ENCODE peak calls at places on chromosomes 6 and 20, in five cellular contexts. J is esophagus squamous epithelium, H is tibial nerve, I is endothelial cell of umbilical vein, B is prostate gland. W is an unnamed sample.

GRCh38 chr6:168988801-168989200 is 264.8 kb downstream of the THBS2 start:
- DNase-seq in I (no peak), H (peak; percentile 58), J (no peak), B (no peak), W (no peak)

GRCh38 chr20:61753196-61753942 is 312.3 kb downstream of the TAF4 start:
- DNase-seq in B (no peak), I (peak; percentile 9), H (no peak), J (no peak), W (no peak)

GRCh38 chr20:45817652-45818194 is 5.3 kb downstream of the UBE2C start:
- DNase-seq in B (no peak), J (no peak), I (no peak), H (peak; percentile 45), W (no peak)

GRCh38 chr20:39429716-39430115 is 467.6 kb downstream of the DHX35 start:
- DNase-seq in I (no peak), J (no peak), B (no peak), H (no peak), W (peak; percentile 20)

GRCh38 chr6:163183791-163184190 is 230.7 kb upstream of the QKI start:
- DNase-seq in J (no peak), I (no peak), H (no peak), B (no peak), W (no peak)

GRCh38 chr6:151681426-151682059 is 125.9 kb upstream of the ESR1 start:
- DNase-seq in J (no peak), I (no peak), H (no peak), B (no peak), W (peak; percentile 17)

GRCh38 chr6:7151381-7151780 is 43.6 kb downstream of the RREB1 start:
- DNase-seq in J (no peak), I (no peak), H (no peak), B (no peak), W (peak; percentile 53)

GRCh38 chr6:50655848-50656453 is 57.4 kb upstream of the TFAP2D start:
- DNase-seq in I (peak; percentile 32), B (no peak), J (no peak), H (no peak), W (peak; percentile 21)

GRCh38 chr6:23659125-23659524 is 466.9 kb upstream of the NRSN1 start:
- DNase-seq in B (no peak), I (no peak), J (no peak), H (no peak), W (peak; percentile 49)

GRCh38 chr6:33704215-33704817 is 7.2 kb downstream of the UQCC2 start:
- DNase-seq in B (no peak), J (no peak), I (no peak), H (no peak), W (no peak)
- H3K4me1 ChIP-seq in B (no peaks in the 10 kb centered on the region), J (peaks cover 29% of the 10 kb centered on the region), I (peaks cover 16% of the 10 kb centered on the region), H (peaks cover 6% of the 10 kb centered on the region), W (peaks cover 4% of the 10 kb centered on the region)

GRCh38 chr6:41939091-41939847 is 2.3 kb downstream of the CCND3 start:
- DNase-seq in H (no peak), J (no peak), I (no peak), B (no peak), W (peak; percentile 30)
- TF ChIP-seq POLR2A in H (no peak), J (no peak), I (no peak), B (no peak), W (no peak)

DNA sequence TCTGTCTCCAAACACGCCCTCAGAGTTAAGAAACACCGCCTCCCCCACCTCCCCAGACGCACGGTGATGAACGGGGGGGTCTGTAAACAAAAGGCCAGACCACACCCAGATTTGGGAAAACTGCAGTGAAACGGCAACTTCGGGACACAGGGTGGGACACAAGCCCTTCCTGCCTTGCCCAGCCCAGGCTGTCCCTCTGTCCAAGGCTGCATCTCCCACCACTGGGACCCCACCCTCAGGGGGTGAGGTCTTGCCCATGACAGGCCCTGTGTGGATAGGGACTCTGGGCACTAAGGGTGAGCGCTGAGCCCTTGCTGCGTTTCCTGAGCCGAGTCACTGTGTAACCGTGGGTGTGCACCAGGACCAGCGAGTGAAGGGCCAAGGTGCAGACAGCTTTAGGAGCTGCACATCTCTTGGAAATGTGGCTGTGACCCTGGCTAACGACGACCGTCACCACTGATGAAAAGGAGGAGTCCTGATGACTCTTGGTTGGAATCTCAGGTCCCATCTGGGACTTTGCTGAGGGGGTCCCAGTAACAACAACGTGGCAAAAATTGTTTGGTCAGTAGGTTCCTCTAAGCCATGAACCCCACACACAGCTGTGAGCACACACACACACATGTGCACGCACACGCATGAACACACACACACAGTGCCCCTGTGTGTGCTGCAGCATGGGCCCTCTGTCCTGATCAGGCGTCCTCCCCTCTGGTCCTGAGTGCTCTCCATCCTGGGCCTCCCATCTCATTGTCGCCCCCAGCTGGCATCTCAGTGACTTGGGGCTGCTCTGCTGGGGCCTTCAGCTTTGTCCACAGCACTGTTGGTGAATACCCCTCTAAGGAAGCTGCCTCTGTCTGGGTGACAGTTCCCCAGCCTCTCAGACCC is 100.6 kb downstream of the RAMACL start:
- DNase-seq in H (no peak), B (no peak), J (no peak), I (no peak), W (no peak)
- TF ChIP-seq CTCF in H (no peak), B (no peak), J (no peak), I (no peak), W (no peak)

DNA sequence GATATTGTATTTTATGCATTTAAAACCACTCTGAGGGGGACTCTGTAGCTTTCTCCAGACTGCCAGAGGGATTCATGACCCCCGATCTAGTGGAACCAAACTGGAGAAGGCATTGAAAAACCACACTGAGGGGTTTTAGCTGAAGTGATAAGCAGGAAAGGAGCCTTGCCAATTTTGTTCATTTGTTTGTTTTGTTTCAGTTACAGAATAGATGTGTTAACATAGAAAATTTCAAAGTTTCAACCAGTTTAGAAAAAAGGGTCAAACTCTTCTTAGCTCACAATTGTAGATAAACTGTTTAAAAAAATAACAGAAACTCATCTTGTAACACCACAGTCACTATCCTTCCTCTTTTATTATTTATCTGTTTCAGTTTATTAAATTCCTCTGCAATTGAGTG is 19.8 kb downstream of the TAB2 start:
- DNase-seq in H (no peak), I (peak; percentile 47), B (no peak), J (no peak), W (no peak)
- H3K4me1 ChIP-seq in H (peaks cover 69% of the 10 kb centered on the region), I (peaks cover 43% of the 10 kb centered on the region), B (peaks cover 7% of the 10 kb centered on the region), J (peaks cover 77% of the 10 kb centered on the region), W (peaks cover 23% of the 10 kb centered on the region)

DNA sequence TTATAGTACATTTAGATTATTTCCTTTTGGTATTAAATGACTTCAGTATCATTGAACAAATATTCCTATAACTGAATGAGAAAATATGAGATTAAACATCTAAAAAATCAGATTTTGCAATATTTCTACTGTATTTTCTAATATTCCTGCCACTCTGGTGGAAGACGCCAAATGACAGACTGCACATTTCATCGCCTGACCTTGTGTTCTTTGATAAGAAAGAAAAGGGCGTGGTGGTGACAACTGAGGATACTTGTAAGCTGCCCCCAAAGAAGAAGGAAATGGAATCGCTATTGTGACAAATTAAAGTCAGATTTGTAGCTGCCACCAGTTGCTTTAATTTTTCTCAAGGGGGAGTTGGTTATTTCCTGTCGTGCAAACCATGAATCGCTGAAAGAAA is 131.3 kb downstream of the MTFR2 start:
- DNase-seq in J (no peak), I (no peak), B (no peak), H (no peak), W (no peak)
- TF ChIP-seq POLR2A in J (no peak), I (no peak), B (no peak), H (no peak), W (no peak)

GRCh38 chr20:19025430-19026120 is 186.9 kb upstream of the SLC24A3 start:
- DNase-seq in J (no peak), B (no peak), H (no peak), I (no peak), W (no peak)

GRCh38 chr20:19026121-19026878 is 186.1 kb upstream of the SLC24A3 start:
- DNase-seq in H (no peak), B (no peak), I (no peak), J (no peak), W (peak; percentile 42)

GRCh38 chr20:19024296-19025035 is 188.0 kb upstream of the SLC24A3 start:
- DNase-seq in B (no peak), H (no peak), J (no peak), I (no peak), W (no peak)

GRCh38 chr20:19027971-19028370 is 184.5 kb upstream of the SLC24A3 start:
- DNase-seq in B (no peak), J (no peak), H (no peak), I (no peak), W (no peak)

DNA sequence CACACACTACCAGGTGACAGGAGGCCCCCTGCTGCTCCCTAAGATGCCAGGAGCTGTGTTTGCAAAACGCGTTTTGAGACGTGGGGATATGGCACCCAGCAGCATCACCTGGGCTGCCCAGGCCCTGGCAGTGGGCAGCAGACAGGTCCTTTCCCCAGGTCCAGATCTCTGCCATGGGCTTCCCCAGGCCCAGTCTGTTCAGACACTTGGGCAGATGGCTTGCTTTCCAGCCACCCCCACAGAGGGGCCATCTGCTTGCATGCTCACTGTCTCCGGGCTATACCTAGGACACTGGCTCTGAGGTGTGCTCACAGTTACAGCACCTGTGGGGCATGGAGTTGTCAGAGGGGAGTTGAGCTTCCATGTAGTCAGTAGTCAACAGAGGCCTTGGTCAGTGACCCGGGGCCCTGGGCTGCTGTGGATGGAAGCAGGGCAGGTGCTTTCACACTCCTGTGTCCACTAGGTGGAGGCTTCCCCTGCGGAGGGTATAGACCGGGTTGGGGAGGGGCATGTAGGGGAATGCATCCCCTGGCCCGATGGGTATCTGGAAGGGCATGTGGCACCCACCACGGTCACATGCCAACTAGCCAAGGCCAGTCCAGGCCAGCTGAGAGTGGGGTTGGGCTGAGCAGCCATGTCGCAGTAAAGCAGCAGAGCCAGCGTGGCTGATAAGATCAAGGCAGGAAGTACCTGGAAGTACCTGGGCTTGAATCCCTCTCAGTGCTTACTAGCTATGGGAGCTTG is 185.4 kb upstream of the SLC24A3 start:
- DNase-seq in I (no peak), H (no peak), B (no peak), J (no peak), W (no peak)
- TF ChIP-seq CTCF in I (no peak), H (no peak), B (no peak), J (no peak), W (no peak)

GRCh38 chr20:17873410-17874270 is 95.0 kb downstream of the SNX5 start:
- DNase-seq in J (no peak), I (peak; percentile 83), H (peak; percentile 92), B (peak; percentile 92), W (peak; percentile 96)

GRCh38 chr20:17872920-17873319 is 95.7 kb downstream of the SNX5 start:
- DNase-seq in H (no peak), I (no peak), J (no peak), B (no peak), W (no peak)

GRCh38 chr20:17875106-17875980 is 93.3 kb downstream of the SNX5 start:
- DNase-seq in B (peak; percentile 97), H (peak; percentile 81), I (peak; percentile 36), J (no peak), W (peak; percentile 96)

GRCh38 chr20:17875981-17876385 is 92.6 kb downstream of the SNX5 start:
- DNase-seq in J (no peak), H (no peak), B (no peak), I (no peak), W (peak; percentile 46)

GRCh38 chr20:17874271-17875105 is 94.1 kb downstream of the SNX5 start:
- DNase-seq in I (no peak), H (no peak), J (no peak), B (no peak), W (no peak)
- H3K4me1 ChIP-seq in I (no peaks in the 10 kb centered on the region), H (peaks cover 20% of the 10 kb centered on the region), J (peaks cover 38% of the 10 kb centered on the region), B (peaks cover 20% of the 10 kb centered on the region), W (peaks cover 45% of the 10 kb centered on the region)

GRCh38 chr6:99424761-99425646 is at the start of gene PNISR:
- DNase-seq in I (peak; percentile 99), B (peak; percentile 97), J (peak; percentile 75), H (peak; percentile 98), W (peak; percentile 97)
- TF ChIP-seq POLR2A in I (peak; percentile 86), B (peak; percentile 49), J (peak; percentile 22), H (peak; percentile 67), W (no peak)